ENCODE peak calls at places on chromosome 21, in seven cellular contexts. V is right lobe of liver, W is body of pancreas, X is heart right ventricle, O is mesothelial cell of epicardium, Q is GM20000, C is neural progenitor cell. L is an unnamed sample.

GRCh38 chr21:15278279-15278678 is 213.5 kb upstream of the NRIP1 start:
- DNase-seq in V (no peak), Q (no peak), C (no peak), W (no peak), O (no peak), X (no peak), L (no peak)

GRCh38 chr21:28229811-28230210 is 762.9 kb downstream of the LTN1 start:
- DNase-seq in Q (no peak), X (no peak), O (no peak), C (no peak), W (no peak), V (no peak), L (no peak)

GRCh38 chr21:17003221-17003620 is 509.6 kb upstream of the CXADR start:
- DNase-seq in W (no peak), C (no peak), O (no peak), V (no peak), X (no peak), Q (no peak), L (no peak)

GRCh38 chr21:29854795-29855194 is 85.0 kb downstream of the GRIK1 start:
- DNase-seq in C (no peak), Q (no peak), W (no peak), O (no peak), V (no peak), X (no peak), L (no peak)

GRCh38 chr21:17436626-17437111 is 76.2 kb upstream of the CXADR start:
- DNase-seq in O (no peak), V (no peak), C (peak; percentile 51), Q (no peak), X (no peak), W (no peak), L (no peak)

GRCh38 chr21:45540601-45540970 is 1.7 kb downstream of the SLC19A1 start:
- DNase-seq in Q (no peak), V (no peak), O (peak; percentile 22), C (no peak), X (no peak), W (peak; percentile 5), L (no peak)

GRCh38 chr21:42777757-42778344 is 101.5 kb downstream of the WDR4 start:
- DNase-seq in C (peak; percentile 39), Q (peak; percentile 66), X (no peak), W (no peak), V (no peak), O (no peak), L (no peak)

GRCh38 chr21:29805110-29805509 is 134.7 kb downstream of the GRIK1 start:
- DNase-seq in W (no peak), O (no peak), Q (no peak), V (no peak), C (no peak), X (no peak), L (no peak)

GRCh38 chr21:45475797-45476570 is 66.3 kb downstream of the SLC19A1 start:
- DNase-seq in C (no peak), W (no peak), Q (no peak), X (peak; percentile 22), O (no peak), V (no peak), L (no peak)

GRCh38 chr21:46455575-46456385 is 2.9 kb upstream of the DIP2A start:
- DNase-seq in C (no peak), W (no peak), Q (no peak), X (no peak), O (no peak), V (no peak), L (no peak)

GRCh38 chr21:33368576-33368975 is 34.6 kb upstream of the IFNGR2 start:
- DNase-seq in W (no peak), C (no peak), Q (no peak), X (no peak), O (no peak), V (no peak), L (no peak)

GRCh38 chr21:28421716-28422480 is 570.8 kb downstream of the LTN1 start:
- DNase-seq in X (no peak), O (no peak), W (no peak), Q (no peak), C (no peak), V (no peak), L (no peak)

GRCh38 chr21:28419110-28419509 is 573.6 kb downstream of the LTN1 start:
- DNase-seq in W (no peak), X (no peak), O (no peak), V (no peak), Q (no peak), C (no peak), L (no peak)

GRCh38 chr21:32403201-32403701 is 9.3 kb upstream of the EVA1C start:
- DNase-seq in X (peak; percentile 36), V (no peak), Q (peak; percentile 63), C (peak; percentile 85), W (peak; percentile 67), O (peak; percentile 61), L (peak; percentile 67)

GRCh38 chr21:39676054-39676771 is 63.5 kb downstream of the B3GALT5 start:
- DNase-seq in Q (peak; percentile 39), W (peak; percentile 32), O (peak; percentile 55), C (peak; percentile 32), V (no peak), X (no peak), L (no peak)

GRCh38 chr21:37085726-37086125 is 12.7 kb downstream of the TTC3 start:
- DNase-seq in X (no peak), W (no peak), O (no peak), V (no peak), Q (no peak), C (no peak), L (no peak)

GRCh38 chr21:37088196-37088595 is 15.1 kb downstream of the TTC3 start:
- DNase-seq in V (no peak), X (no peak), W (no peak), O (no peak), Q (no peak), C (no peak), L (no peak)

GRCh38 chr21:37082856-37083611 is 10.0 kb downstream of the TTC3 start:
- DNase-seq in O (no peak), W (no peak), V (no peak), X (no peak), Q (no peak), C (no peak), L (no peak)

GRCh38 chr21:37082375-37082774 is 9.3 kb downstream of the TTC3 start:
- DNase-seq in W (no peak), O (no peak), X (no peak), C (no peak), Q (no peak), V (no peak), L (no peak)

GRCh38 chr21:37087188-37087587 is 14.1 kb downstream of the TTC3 start:
- DNase-seq in Q (no peak), O (no peak), W (peak; percentile 16), V (no peak), C (peak; percentile 7), X (no peak), L (no peak)
- TF ChIP-seq CTCF in Q (no peak), O (no peak), W (peak; percentile 43), V (peak; percentile 9), C (peak; percentile 21), X (peak; percentile 36), L (peak; percentile 55)

GRCh38 chr21:38036016-38036415 is 119.8 kb upstream of the KCNJ6 start:
- DNase-seq in W (no peak), X (peak; percentile 24), V (no peak), O (no peak), C (no peak), Q (no peak), L (no peak)

GRCh38 chr21:38041493-38041892 is 125.2 kb upstream of the KCNJ6 start:
- DNase-seq in C (no peak), V (no peak), Q (no peak), O (no peak), W (no peak), X (no peak), L (no peak)

GRCh38 chr21:38039369-38039768 is 123.1 kb upstream of the KCNJ6 start:
- DNase-seq in W (no peak), V (no peak), O (no peak), Q (no peak), C (no peak), X (no peak), L (no peak)

GRCh38 chr21:38039841-38040240 is 123.6 kb upstream of the KCNJ6 start:
- DNase-seq in X (no peak), W (no peak), C (no peak), Q (no peak), O (no peak), V (no peak), L (no peak)

GRCh38 chr21:38037416-38037815 is 121.2 kb upstream of the KCNJ6 start:
- DNase-seq in W (no peak), O (no peak), V (no peak), Q (no peak), X (no peak), C (no peak), L (no peak)
- TF ChIP-seq CTCF in W (no peak), O (no peak), V (no peak), Q (no peak), X (no peak), C (no peak), L (no peak)

DNA sequence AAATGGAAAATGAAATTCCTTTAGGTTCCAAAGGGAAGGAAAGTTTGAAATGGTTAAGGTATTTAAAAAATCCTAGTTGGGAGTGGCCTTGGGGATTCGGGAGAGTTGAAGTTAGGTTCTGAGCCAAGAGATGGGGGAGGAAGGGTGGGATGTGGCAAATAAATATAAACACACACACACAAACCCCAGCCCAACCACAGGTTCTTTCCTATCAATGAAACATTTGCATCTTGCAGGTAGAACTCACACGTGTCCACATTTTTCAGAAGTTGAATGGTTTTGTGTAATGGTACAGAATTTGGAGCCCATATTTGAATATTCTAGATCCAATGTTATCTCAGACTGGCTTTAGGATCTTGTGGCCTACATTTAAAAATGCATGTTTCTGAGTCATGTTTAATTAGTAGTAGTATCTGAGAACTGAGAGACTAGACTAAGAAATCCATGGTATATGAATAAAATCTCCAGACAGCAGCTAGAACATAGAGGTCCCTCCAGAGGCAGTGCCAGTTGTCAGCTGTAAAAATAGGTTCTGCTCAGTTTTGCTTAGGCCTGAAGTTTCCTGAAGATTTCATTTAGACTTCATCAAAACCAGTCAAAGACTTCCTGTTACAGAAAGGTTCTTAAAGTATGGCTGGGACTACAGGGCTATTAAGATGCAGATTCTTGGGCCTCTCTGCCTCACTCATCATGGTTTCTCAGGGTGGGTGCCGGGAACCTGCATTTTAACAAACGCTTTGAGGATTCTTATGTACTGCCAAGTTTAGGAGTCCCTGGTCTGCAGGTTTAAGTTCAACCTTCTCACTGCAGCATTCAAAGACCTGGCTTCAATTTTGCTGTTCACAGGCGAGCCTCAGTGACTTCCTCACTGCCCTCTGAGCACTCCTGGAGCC is 21.3 kb downstream of the RUNX1 start:
- DNase-seq in O (no peak), X (no peak), W (no peak), Q (no peak), C (no peak), V (no peak), L (no peak)
- TF ChIP-seq CTCF in O (no peak), X (no peak), W (no peak), Q (no peak), C (no peak), V (no peak), L (no peak)

DNA sequence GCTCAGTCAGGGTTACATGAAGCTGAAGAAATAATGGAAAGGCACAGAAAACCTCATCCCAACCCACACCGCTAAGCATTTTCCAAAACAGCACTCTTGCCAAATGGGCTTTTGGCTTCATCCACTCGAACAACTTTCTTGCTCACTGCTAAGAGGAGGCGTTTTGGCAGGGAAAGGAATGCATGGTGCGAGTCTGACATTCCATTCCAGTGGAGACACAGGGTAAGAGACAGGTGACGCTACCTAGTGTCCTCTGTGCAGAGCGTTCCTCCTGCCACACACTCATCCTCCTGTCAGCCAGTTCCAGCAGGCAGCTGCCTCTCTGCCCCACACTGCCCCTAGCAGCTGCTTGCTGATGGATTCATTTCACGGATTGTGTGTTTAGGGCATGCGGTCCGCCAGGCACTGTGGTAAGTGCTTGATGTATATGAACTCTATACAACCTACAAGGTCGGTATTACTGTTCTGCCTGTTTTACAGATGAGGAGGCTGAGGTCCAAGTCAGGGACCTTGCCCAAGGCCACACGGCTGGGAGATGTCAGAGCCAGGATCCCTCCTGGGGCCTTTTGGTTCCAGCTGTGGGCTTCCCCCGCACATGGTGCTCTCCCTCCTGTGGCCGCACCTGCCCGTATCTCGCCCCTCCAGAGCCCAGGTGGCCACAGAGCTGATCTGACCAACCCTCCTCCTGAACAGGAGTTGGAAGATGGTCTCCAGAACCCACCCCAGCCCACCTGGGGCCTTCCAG is 25.7 kb upstream of the BACE2 start:
- DNase-seq in C (peak; percentile 21), X (no peak), W (no peak), O (no peak), Q (no peak), V (no peak), L (no peak)
- TF ChIP-seq CTCF in C (no peak), X (no peak), W (no peak), O (no peak), Q (no peak), V (no peak), L (no peak)

L was measured in neural crest cell.